ENCODE peak calls at places on chromosomes 7 and 10, in five cellular contexts. V is fibroblast of the aortic adventitia; T is GM06990; R is CD4-positive, alpha-beta T cell; X is heart right ventricle. Y is an unnamed sample.

GRCh38 chr10:116771101-116771705 is 28.8 kb upstream of the HSPA12A start:
- DNase-seq in V (peak), T (no peak), R (no peak), X (peak), Y (no peak)

GRCh38 chr7:136874393-136875032 is 6.1 kb downstream of the CHRM2 start:
- DNase-seq in V (no peak), T (no peak), R (no peak), X (no peak), Y (peak)

GRCh38 chr7:129307592-129307991 is 82.8 kb downstream of the AHCYL2 start:
- DNase-seq in V (no peak), T (no peak), R (no peak), X (no peak), Y (no peak)

GRCh38 chr10:93995598-93996271 is 2.0 kb downstream of the PLCE1 start:
- DNase-seq in V (peak), T (no peak), R (no peak), X (no peak), Y (no peak)

GRCh38 chr7:6271694-6272371 is 591 bp downstream of the CYTH3 start:
- DNase-seq in V (no peak), T (no peak), R (peak), X (peak), Y (no peak)

GRCh38 chr7:75937958-75938786 is 23.2 kb downstream of the POR start:
- DNase-seq in V (peak), T (no peak), R (no peak), X (peak), Y (no peak)

GRCh38 chr10:43234471-43235041 is 32.3 kb downstream of the RASGEF1A start:
- DNase-seq in V (no peak), T (no peak), R (no peak), X (no peak), Y (no peak)

GRCh38 chr10:22433875-22434274 is 88.6 kb downstream of the SPAG6 start:
- DNase-seq in V (peak), T (no peak), R (no peak), X (no peak), Y (no peak)

GRCh38 chr7:50962962-50963374 is 180.3 kb upstream of the GRB10 start:
- DNase-seq in V (peak), T (no peak), R (no peak), X (peak), Y (no peak)

GRCh38 chr7:1741751-1742554 is 71.9 kb downstream of the ELFN1 start:
- DNase-seq in V (no peak), T (peak), R (no peak), X (peak), Y (peak)

GRCh38 chr7:33807158-33807530 is 98.2 kb upstream of the BMPER start:
- DNase-seq in V (no peak), T (no peak), R (no peak), X (no peak), Y (no peak)

GRCh38 chr7:33809218-33809617 is 96.1 kb upstream of the BMPER start:
- DNase-seq in V (peak), T (no peak), R (no peak), X (no peak), Y (no peak)

GRCh38 chr7:33805630-33806233 is 99.6 kb upstream of the BMPER start:
- DNase-seq in V (peak), T (no peak), R (no peak), X (no peak), Y (no peak)

GRCh38 chr7:33806284-33807157 is 98.8 kb upstream of the BMPER start:
- DNase-seq in V (peak), T (no peak), R (no peak), X (peak), Y (no peak)

GRCh38 chr7:33807779-33808482 is 97.4 kb upstream of the BMPER start:
- DNase-seq in V (peak), T (peak), R (no peak), X (peak), Y (no peak)
- TF ChIP-seq CTCF in V (peak), T (peak), R (no peak), X (no peak), Y (peak)

DNA sequence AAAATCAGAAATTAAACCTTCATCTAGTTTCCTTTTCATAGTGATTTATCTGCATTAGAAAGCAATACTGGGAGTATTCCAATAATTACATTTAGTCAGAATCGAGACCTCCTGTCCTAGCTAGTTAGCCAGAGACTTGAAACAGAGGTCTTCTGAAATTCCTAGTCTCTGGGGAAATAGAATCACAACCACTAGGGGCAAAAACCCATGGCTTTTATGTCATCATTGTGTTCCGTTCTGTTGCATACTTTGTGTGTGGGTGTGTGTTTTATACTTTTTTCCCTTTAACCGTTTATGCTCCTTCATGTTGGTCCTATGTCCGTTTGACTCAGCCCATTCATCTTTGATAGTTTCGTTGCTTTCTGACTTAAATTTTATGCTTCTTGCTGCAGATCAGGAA is 79.8 kb downstream of the RALA start:
- DNase-seq in V (no peak), T (no peak), R (no peak), X (no peak), Y (no peak)
- TF ChIP-seq CTCF in V (peak), T (no peak), R (no peak), X (no peak), Y (peak)

GRCh38 chr10:130073912-130074311 is 36.7 kb downstream of the C10orf143 start:
- DNase-seq in V (no peak), T (no peak), R (no peak), X (no peak), Y (no peak)

GRCh38 chr10:130072247-130072646 is 38.4 kb downstream of the C10orf143 start:
- DNase-seq in V (no peak), T (no peak), R (no peak), X (no peak), Y (no peak)

GRCh38 chr10:130076681-130077080 is 33.9 kb downstream of the C10orf143 start:
- DNase-seq in V (no peak), T (no peak), R (no peak), X (no peak), Y (no peak)

GRCh38 chr10:130078120-130078519 is 32.5 kb downstream of the C10orf143 start:
- DNase-seq in V (no peak), T (no peak), R (no peak), X (no peak), Y (no peak)

GRCh38 chr10:130074639-130075038 is 36.0 kb downstream of the C10orf143 start:
- DNase-seq in V (peak), T (no peak), R (no peak), X (no peak), Y (no peak)
- TF ChIP-seq CTCF in V (peak), T (no peak), R (no peak), X (no peak), Y (no peak)

GRCh38 chr10:106189254-106189653 is 975.3 kb downstream of the SORCS1 start:
- DNase-seq in V (peak), T (no peak), R (no peak), X (no peak), Y (peak)
- TF ChIP-seq CTCF in V (peak), T (peak), R (no peak), X (peak), Y (peak)

DNA sequence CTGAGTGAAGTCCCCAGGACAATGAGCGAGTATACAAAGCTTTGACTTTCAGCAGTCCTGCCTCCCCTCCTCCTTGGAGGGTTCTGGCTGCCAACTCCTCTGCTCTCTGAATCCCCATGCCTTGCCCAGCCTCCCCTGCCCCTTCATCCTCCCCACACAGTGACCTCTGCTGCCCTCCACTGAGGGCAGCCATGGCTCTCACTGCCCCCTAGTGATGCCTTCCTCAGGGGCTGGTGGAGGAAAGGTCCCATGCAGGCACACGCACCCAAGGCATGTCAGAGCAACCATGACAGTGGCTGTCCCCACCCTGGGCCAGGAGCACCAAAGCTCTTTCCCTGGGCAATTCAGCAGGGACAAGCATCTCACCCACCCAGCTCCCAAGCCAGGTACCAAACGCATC is 40.9 kb downstream of the FRMPD2 start:
- DNase-seq in V (no peak), T (no peak), R (no peak), X (no peak), Y (no peak)
- TF ChIP-seq CTCF in V (no peak), T (peak), R (no peak), X (no peak), Y (no peak)

GRCh38 chr10:95907454-95908253 is at the start of gene CC2D2B:
- DNase-seq in V (peak), T (peak), R (peak), X (peak), Y (peak)
- TF ChIP-seq CTCF in V (no peak), T (peak), R (no peak), X (peak), Y (peak)

GRCh38 chr10:70537398-70538194 is 59.0 kb downstream of the PALD1 start:
- DNase-seq in V (no peak), T (no peak), R (no peak), X (no peak), Y (peak)
- TF ChIP-seq CTCF in V (peak), T (peak), R (peak), X (peak), Y (peak)

DNA sequence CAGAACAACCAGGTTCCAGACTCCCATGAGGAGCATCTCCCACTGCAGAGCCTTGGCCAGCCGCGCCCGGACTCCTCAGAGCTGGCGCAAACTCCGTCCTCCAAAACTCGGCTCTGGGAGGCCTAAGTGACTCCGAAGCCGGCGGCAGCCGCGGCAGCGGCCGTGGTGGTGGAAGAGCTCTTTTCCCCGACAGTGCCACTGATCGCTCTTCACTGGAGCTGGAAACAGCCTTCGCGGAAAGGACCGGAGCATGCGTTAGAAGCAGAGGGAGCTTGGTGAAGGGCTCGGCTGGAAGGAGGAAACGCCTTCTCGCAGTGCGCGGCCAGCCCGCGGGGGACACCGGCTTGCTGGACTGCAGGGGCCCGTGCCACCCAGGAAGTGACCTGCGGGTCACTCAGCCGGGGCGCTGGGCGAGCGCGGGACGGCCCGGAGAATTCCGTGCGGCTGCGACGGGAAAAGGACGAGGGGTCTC is 5.0 kb upstream of the HOXA13 start:
- DNase-seq in V (no peak), T (no peak), R (no peak), X (no peak), Y (no peak)
- TF ChIP-seq CTCF in V (no peak), T (no peak), R (no peak), X (no peak), Y (no peak)

GRCh38 chr7:22726849-22727792 is at the start of gene IL6:
- DNase-seq in V (peak), T (no peak), R (no peak), X (peak), Y (no peak)

GRCh38 chr7:22723642-22724041 is 3.4 kb upstream of the IL6 start:
- DNase-seq in V (peak), T (no peak), R (no peak), X (no peak), Y (no peak)

GRCh38 chr7:22726345-22726848 is 603 bp upstream of the IL6 start:
- DNase-seq in V (peak), T (peak), R (peak), X (peak), Y (peak)

GRCh38 chr7:22724861-22725260 is 2.1 kb upstream of the IL6 start:
- DNase-seq in V (no peak), T (no peak), R (no peak), X (no peak), Y (no peak)

GRCh38 chr7:22725585-22725984 is 1.4 kb upstream of the IL6 start:
- DNase-seq in V (peak), T (no peak), R (no peak), X (no peak), Y (peak)
- TF ChIP-seq CTCF in V (peak), T (peak), R (no peak), X (no peak), Y (peak)